ENCODE peak calls at places on chromosomes 2 and 18, in nine cellular contexts. S is H1, Y is SK-N-SH, X is H9, L is trophoblast cell, T is neural progenitor cell, G is K562, W is astrocyte, O is IMR-90. H is an unnamed sample.

GRCh38 chr2:238269741-238270140 is 18.7 kb downstream of the PER2 start:
- DNase-seq in S (no peak), Y (no peak), X (no peak), L (peak), T (no peak), G (no peak), W (no peak), O (no peak), H (no peak)

GRCh38 chr18:23377669-23378469 is 75.2 kb upstream of the RIOK3 start:
- DNase-seq in S (no peak), Y (no peak), X (no peak), L (peak), T (no peak), G (no peak), W (peak), O (peak), H (peak)

GRCh38 chr2:18178736-18179349 is 300.4 kb downstream of the KCNS3 start:
- DNase-seq in S (peak), Y (peak), X (peak), L (peak), T (peak), G (peak), W (peak), O (peak), H (peak)

GRCh38 chr2:38121481-38121880 is 45.5 kb upstream of the CYP1B1 start:
- DNase-seq in S (no peak), Y (no peak), X (no peak), L (no peak), T (no peak), G (no peak), W (no peak), O (no peak), H (no peak)

GRCh38 chr2:1115843-1116539 is 165.3 kb downstream of the SNTG2 start:
- DNase-seq in S (no peak), Y (no peak), X (no peak), L (no peak), T (no peak), G (no peak), W (no peak), O (no peak), H (no peak)

GRCh38 chr2:135985826-135986393 is 484 bp upstream of the DARS1 start:
- DNase-seq in S (no peak), Y (no peak), X (no peak), L (no peak), T (no peak), G (no peak), W (no peak), O (no peak), H (no peak)

GRCh38 chr2:27717070-27717453 is 53.4 kb downstream of the SLC4A1AP start:
- DNase-seq in S (no peak), Y (peak), X (no peak), L (peak), T (no peak), G (no peak), W (peak), O (peak), H (peak)

GRCh38 chr2:30714811-30715709 is 92.2 kb downstream of the CAPN13 start:
- DNase-seq in S (peak), Y (no peak), X (peak), L (no peak), T (peak), G (no peak), W (no peak), O (no peak), H (no peak)

GRCh38 chr2:16717477-16717876 is 51.8 kb upstream of the CYRIA start:
- DNase-seq in S (no peak), Y (no peak), X (no peak), L (no peak), T (no peak), G (no peak), W (no peak), O (no peak), H (no peak)

GRCh38 chr2:113218283-113219091 is 44.7 kb downstream of the PSD4 start:
- DNase-seq in S (no peak), Y (no peak), X (no peak), L (peak), T (no peak), G (no peak), W (peak), O (no peak), H (peak)

GRCh38 chr18:57811477-57812125 is 8.5 kb upstream of the ATP8B1 start:
- DNase-seq in S (no peak), Y (no peak), X (no peak), L (peak), T (no peak), G (no peak), W (no peak), O (peak), H (no peak)

GRCh38 chr2:25090801-25091200 is 48.9 kb downstream of the EFR3B start:
- DNase-seq in S (no peak), Y (peak), X (no peak), L (no peak), T (no peak), G (no peak), W (no peak), O (no peak), H (no peak)

GRCh38 chr2:139544452-139544851 is 764.3 kb upstream of the NXPH2 start:
- DNase-seq in S (no peak), Y (no peak), X (no peak), L (no peak), T (no peak), G (no peak), W (no peak), O (no peak), H (no peak)

GRCh38 chr2:228541794-228542193 is 360.3 kb upstream of the SPHKAP start:
- DNase-seq in S (no peak), Y (no peak), X (no peak), L (peak), T (no peak), G (no peak), W (peak), O (peak), H (peak)

GRCh38 chr2:45156605-45157004 is 147.4 kb upstream of the SIX2 start:
- DNase-seq in S (no peak), Y (peak), X (no peak), L (no peak), T (no peak), G (no peak), W (no peak), O (no peak), H (no peak)

GRCh38 chr2:168244318-168244717 is 3.1 kb downstream of the STK39 start:
- DNase-seq in S (no peak), Y (no peak), X (no peak), L (no peak), T (no peak), G (no peak), W (no peak), O (no peak), H (peak)

GRCh38 chr2:109438773-109439191 is 175.0 kb downstream of the SEPTIN10 start:
- DNase-seq in S (no peak), Y (peak), X (no peak), L (peak), T (no peak), G (no peak), W (peak), O (peak), H (peak)

GRCh38 chr2:82275599-82275998 is 1971.0 kb upstream of the LRRTM1 start:
- DNase-seq in S (no peak), Y (no peak), X (no peak), L (no peak), T (no peak), G (no peak), W (no peak), O (no peak), H (no peak)

GRCh38 chr2:234495801-234496441 is 960 bp downstream of the ARL4C start:
- DNase-seq in S (peak), Y (peak), X (peak), L (peak), T (peak), G (no peak), W (peak), O (peak), H (no peak)

GRCh38 chr2:133844214-133844892 is 276.1 kb upstream of the NCKAP5 start:
- DNase-seq in S (peak), Y (peak), X (peak), L (peak), T (peak), G (peak), W (peak), O (peak), H (peak)

GRCh38 chr2:214591359-214591758 is 180.5 kb downstream of the VWC2L start:
- DNase-seq in S (no peak), Y (no peak), X (no peak), L (peak), T (no peak), G (no peak), W (no peak), O (peak), H (no peak)

GRCh38 chr18:67634631-67635338 is 118.3 kb upstream of the DSEL start:
- DNase-seq in S (no peak), Y (no peak), X (peak), L (no peak), T (no peak), G (no peak), W (no peak), O (no peak), H (no peak)

GRCh38 chr18:13067124-13067523 is 76.0 kb downstream of the CEP192 start:
- DNase-seq in S (no peak), Y (no peak), X (no peak), L (no peak), T (no peak), G (no peak), W (no peak), O (no peak), H (no peak)

GRCh38 chr2:30332791-30333453 is 101.6 kb downstream of the LBH start:
- DNase-seq in S (no peak), Y (no peak), X (no peak), L (no peak), T (no peak), G (no peak), W (no peak), O (no peak), H (no peak)

GRCh38 chr2:139492301-139492700 is 712.1 kb upstream of the NXPH2 start:
- DNase-seq in S (no peak), Y (no peak), X (no peak), L (no peak), T (no peak), G (no peak), W (no peak), O (no peak), H (no peak)

GRCh38 chr2:16279201-16279570 is 338.8 kb downstream of the MYCN start:
- DNase-seq in S (no peak), Y (no peak), X (no peak), L (no peak), T (no peak), G (no peak), W (no peak), O (no peak), H (no peak)

GRCh38 chr18:46169464-46169941 is 65.3 kb downstream of the HAUS1 start:
- DNase-seq in S (no peak), Y (no peak), X (no peak), L (no peak), T (no peak), G (peak), W (peak), O (peak), H (peak)

GRCh38 chr2:94273242-94273641 is 598.0 kb upstream of the TEKT4 start:
- DNase-seq in S (no peak), Y (no peak), X (no peak), L (no peak), T (no peak), G (no peak), W (no peak), O (no peak), H (no peak)

GRCh38 chr2:231523451-231524266 is 6.6 kb downstream of the NMUR1 start:
- DNase-seq in S (no peak), Y (no peak), X (no peak), L (no peak), T (no peak), G (no peak), W (no peak), O (no peak), H (no peak)

GRCh38 chr18:29874519-29875098 is 1167.9 kb downstream of the DSC3 start:
- DNase-seq in S (no peak), Y (peak), X (peak), L (peak), T (peak), G (peak), W (peak), O (peak), H (peak)

GRCh38 chr2:149330127-149331022 is at the start of gene LYPD6:
- DNase-seq in S (peak), Y (peak), X (peak), L (peak), T (peak), G (no peak), W (peak), O (peak), H (peak)

GRCh38 chr18:58977801-58978200 is 113.1 kb downstream of the ZNF532 start:
- DNase-seq in S (no peak), Y (no peak), X (no peak), L (no peak), T (no peak), G (no peak), W (peak), O (no peak), H (no peak)

GRCh38 chr2:207133862-207134519 is 31.8 kb downstream of the KLF7 start:
- DNase-seq in S (no peak), Y (no peak), X (no peak), L (no peak), T (peak), G (no peak), W (peak), O (peak), H (no peak)

DNA sequence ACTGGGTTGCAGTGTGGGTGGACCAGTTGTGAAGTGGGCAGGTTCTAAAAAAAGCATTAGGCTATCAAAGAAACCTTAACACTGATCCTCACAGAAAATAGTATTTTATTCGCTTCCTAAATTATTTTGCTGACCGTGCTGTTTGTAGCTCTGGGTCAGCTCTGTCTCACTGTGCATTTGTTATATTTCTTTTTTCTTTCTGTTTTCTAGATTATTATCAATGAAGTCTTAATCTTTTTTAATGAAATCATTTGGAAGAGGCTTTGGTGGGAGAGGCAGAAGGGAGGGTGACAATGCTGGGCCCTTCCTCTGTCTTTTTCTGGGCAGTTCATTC is 213.6 kb downstream of the PTGR3 start:
- DNase-seq in S (no peak), Y (no peak), X (no peak), L (no peak), T (no peak), G (no peak), W (no peak), O (no peak), H (no peak)
- H2AFZ ChIP-seq in S (peak), Y (peak), X (no peak), L (no peak), T (no peak), G (no peak), W (peak), O (no peak), H (peak)

GRCh38 chr2:3902131-3902530 is 198.8 kb downstream of the DCDC2C start:
- DNase-seq in S (no peak), Y (no peak), X (no peak), L (no peak), T (no peak), G (no peak), W (no peak), O (no peak), H (no peak)
- H2AFZ ChIP-seq in S (no peak), Y (no peak), X (no peak), L (no peak), T (no peak), G (no peak), W (no peak), O (no peak), H (no peak)

DNA sequence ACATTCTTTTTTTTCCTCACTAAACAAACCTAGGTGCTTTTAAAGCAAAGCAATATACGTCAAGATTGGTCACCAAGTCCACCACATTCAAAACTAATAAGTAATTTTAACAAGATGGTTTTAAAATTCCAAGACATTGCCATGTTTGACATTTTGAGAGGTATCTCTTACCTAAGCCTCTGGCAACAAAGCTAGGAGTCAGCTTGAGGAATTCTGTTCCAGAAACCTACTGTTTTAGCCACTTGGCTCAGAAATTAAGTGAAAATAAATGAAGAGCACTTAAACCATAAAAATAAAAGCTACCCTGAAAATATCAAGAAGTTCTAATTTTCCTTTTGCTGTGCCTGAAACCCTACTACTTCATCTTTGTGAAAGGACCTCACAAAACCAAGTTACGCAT is 30.0 kb upstream of the CHMP3 start:
- DNase-seq in S (no peak), Y (no peak), X (no peak), L (no peak), T (no peak), G (no peak), W (no peak), O (no peak), H (no peak)
- H2AFZ ChIP-seq in S (no peak), Y (no peak), X (no peak), L (no peak), T (no peak), G (no peak), W (no peak), O (no peak), H (no peak)

DNA sequence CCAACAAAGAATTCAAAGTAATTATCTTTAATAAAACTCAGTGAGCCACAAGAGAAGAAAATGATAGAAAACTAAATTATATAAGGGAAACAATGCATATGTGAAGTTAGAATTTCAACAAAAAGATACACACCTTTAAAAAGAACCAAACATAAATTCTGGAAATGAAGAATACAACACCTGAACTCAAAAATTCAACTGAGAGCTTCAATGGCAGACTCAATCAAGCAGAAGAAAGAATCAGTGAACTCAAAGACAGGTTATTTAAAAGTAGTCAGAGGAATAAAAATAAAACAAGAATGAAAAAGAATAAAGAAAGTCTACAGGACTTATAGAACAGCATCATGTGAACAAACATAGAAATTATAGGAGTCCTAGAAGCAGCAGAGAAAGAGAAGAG is 73.4 kb downstream of the L3MBTL4 start:
- DNase-seq in S (no peak), Y (no peak), X (no peak), L (no peak), T (no peak), G (no peak), W (no peak), O (no peak), H (no peak)
- H2AFZ ChIP-seq in S (no peak), Y (no peak), X (no peak), L (no peak), T (no peak), G (no peak), W (no peak), O (no peak), H (no peak)

GRCh38 chr2:199329024-199329423 is 128.7 kb downstream of the SATB2 start:
- DNase-seq in S (no peak), Y (no peak), X (no peak), L (no peak), T (no peak), G (no peak), W (no peak), O (no peak), H (no peak)

GRCh38 chr2:199329466-199329865 is 128.3 kb downstream of the SATB2 start:
- DNase-seq in S (no peak), Y (no peak), X (no peak), L (no peak), T (no peak), G (no peak), W (peak), O (peak), H (no peak)

GRCh38 chr2:199325881-199326280 is 131.9 kb downstream of the SATB2 start:
- DNase-seq in S (no peak), Y (no peak), X (no peak), L (no peak), T (no peak), G (no peak), W (no peak), O (no peak), H (no peak)
- H2AFZ ChIP-seq in S (no peak), Y (no peak), X (no peak), L (no peak), T (no peak), G (no peak), W (no peak), O (no peak), H (no peak)

DNA sequence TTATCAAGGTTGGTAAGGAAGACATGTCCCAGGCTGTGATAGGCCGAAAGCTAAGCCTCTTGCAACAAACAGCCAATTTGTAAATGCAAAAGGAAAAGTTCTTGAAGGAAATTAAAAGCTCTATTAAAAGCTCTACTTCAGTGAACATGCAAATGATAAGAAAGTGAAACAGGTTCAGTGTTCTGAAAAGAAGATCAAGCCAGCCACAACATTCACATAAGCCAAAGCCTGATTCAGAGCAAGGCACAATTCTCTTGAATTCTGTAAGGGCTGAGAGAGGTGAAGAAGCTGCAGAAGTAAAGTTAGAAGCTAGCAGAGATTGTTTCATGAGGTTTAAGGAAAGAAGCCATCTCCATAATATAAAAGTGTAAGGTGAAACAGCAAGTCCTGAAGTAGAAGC is 1259.5 kb upstream of the PIK3C3 start:
- DNase-seq in S (no peak), Y (no peak), X (no peak), L (no peak), T (no peak), G (no peak), W (no peak), O (no peak), H (no peak)
- H2AFZ ChIP-seq in S (no peak), Y (no peak), X (no peak), L (no peak), T (no peak), G (no peak), W (no peak), O (no peak), H (peak)

GRCh38 chr2:70144443-70145167 is 46.2 kb downstream of the C2orf42 start:
- DNase-seq in S (no peak), Y (no peak), X (no peak), L (no peak), T (no peak), G (no peak), W (no peak), O (no peak), H (no peak)

GRCh38 chr2:70140978-70141753 is 49.7 kb downstream of the C2orf42 start:
- DNase-seq in S (peak), Y (peak), X (peak), L (peak), T (peak), G (peak), W (peak), O (peak), H (peak)

GRCh38 chr2:70141754-70142589 is 48.8 kb downstream of the C2orf42 start:
- DNase-seq in S (peak), Y (peak), X (peak), L (peak), T (peak), G (peak), W (peak), O (peak), H (peak)

GRCh38 chr2:70143314-70144150 is 47.3 kb downstream of the C2orf42 start:
- DNase-seq in S (no peak), Y (peak), X (peak), L (peak), T (peak), G (peak), W (peak), O (peak), H (peak)

GRCh38 chr2:70142590-70143313 is 48.1 kb downstream of the C2orf42 start:
- DNase-seq in S (peak), Y (peak), X (peak), L (peak), T (peak), G (peak), W (peak), O (peak), H (peak)
- H2AFZ ChIP-seq in S (no peak), Y (peak), X (no peak), L (no peak), T (no peak), G (peak), W (peak), O (peak), H (peak)

GRCh38 chr2:142199073-142199472 is 68.3 kb upstream of the LRP1B start:
- DNase-seq in S (no peak), Y (no peak), X (no peak), L (no peak), T (no peak), G (no peak), W (no peak), O (no peak), H (no peak)
- H2AFZ ChIP-seq in S (no peak), Y (no peak), X (no peak), L (no peak), T (no peak), G (no peak), W (no peak), O (no peak), H (no peak)

GRCh38 chr2:10360460-10361219 is 57.9 kb downstream of the HPCAL1 start:
- DNase-seq in S (no peak), Y (no peak), X (no peak), L (peak), T (no peak), G (no peak), W (no peak), O (no peak), H (no peak)
- H2AFZ ChIP-seq in S (no peak), Y (no peak), X (no peak), L (no peak), T (no peak), G (no peak), W (no peak), O (peak), H (no peak)

GRCh38 chr2:240170354-240170735 is 29.9 kb upstream of the OTOS start:
- DNase-seq in S (no peak), Y (no peak), X (no peak), L (no peak), T (peak), G (peak), W (no peak), O (peak), H (no peak)
- H2AFZ ChIP-seq in S (no peak), Y (no peak), X (no peak), L (no peak), T (no peak), G (no peak), W (no peak), O (peak), H (no peak)

H was measured in mammary epithelial cell.